ENCODE peak calls at places on chromosome 12, in eight cellular contexts. R, I, W, N, V, A, T and E are unnamed samples.

GRCh38 chr12:89179983-89180382 is 172.3 kb downstream of the DUSP6 start:
- DNase-seq in R (no peak), I (peak; percentile 35), W (no peak), N (no peak), V (no peak), A (no peak), T (no peak), E (peak; percentile 67)

GRCh38 chr12:128662106-128662505 is 161.7 kb downstream of the SLC15A4 start:
- DNase-seq in R (no peak), I (no peak), W (no peak), N (no peak), V (no peak), A (no peak), T (no peak), E (no peak)

GRCh38 chr12:93913845-93914244 is 234.5 kb upstream of the PLXNC1 start:
- DNase-seq in R (no peak), I (no peak), W (no peak), N (no peak), V (no peak), A (no peak), T (no peak), E (no peak)

GRCh38 chr12:65525501-65526141 is 247.1 kb downstream of the MSRB3 start:
- DNase-seq in R (no peak), I (no peak), W (no peak), N (no peak), V (no peak), A (no peak), T (no peak), E (no peak)

GRCh38 chr12:8032242-8033152 is at the start of gene FOXJ2:
- DNase-seq in R (peak; percentile 80), I (peak; percentile 85), W (peak; percentile 93), N (peak; percentile 92), V (peak; percentile 79), A (peak; percentile 77), T (peak; percentile 84), E (peak; percentile 85)

GRCh38 chr12:47236109-47236714 is 156.5 kb upstream of the AMIGO2 start:
- DNase-seq in R (no peak), I (no peak), W (no peak), N (no peak), V (no peak), A (no peak), T (no peak), E (no peak)

GRCh38 chr12:108730337-108731104 is 797 bp downstream of the CORO1C start:
- DNase-seq in R (peak; percentile 66), I (peak; percentile 76), W (peak; percentile 96), N (peak; percentile 86), V (peak; percentile 51), A (peak; percentile 30), T (peak; percentile 14), E (peak; percentile 88)

GRCh38 chr12:23008613-23009012 is 383.6 kb downstream of the ETNK1 start:
- DNase-seq in R (no peak), I (no peak), W (no peak), N (no peak), V (no peak), A (no peak), T (no peak), E (no peak)

GRCh38 chr12:57517187-57517586 is 3.1 kb downstream of the DDIT3 start:
- DNase-seq in R (no peak), I (no peak), W (no peak), N (no peak), V (no peak), A (no peak), T (no peak), E (no peak)

GRCh38 chr12:132534076-132534475 is 44.1 kb downstream of the FBRSL1 start:
- DNase-seq in R (no peak), I (no peak), W (no peak), N (no peak), V (no peak), A (no peak), T (no peak), E (no peak)

GRCh38 chr12:118536306-118536900 is 160.0 kb downstream of the SUDS3 start:
- DNase-seq in R (no peak), I (no peak), W (no peak), N (no peak), V (no peak), A (no peak), T (no peak), E (no peak)

GRCh38 chr12:93714382-93714781 is 37.2 kb downstream of the CRADD start:
- DNase-seq in R (no peak), I (peak; percentile 26), W (no peak), N (no peak), V (no peak), A (no peak), T (no peak), E (no peak)

GRCh38 chr12:98060421-98060820 is 455.0 kb upstream of the TMPO start:
- DNase-seq in R (no peak), I (no peak), W (no peak), N (no peak), V (no peak), A (no peak), T (no peak), E (no peak)
- H3K27ac ChIP-seq in R (no peak overlapping the region), I (no peak overlapping the region), W (no peak overlapping the region), N (no peak overlapping the region), V (no peak overlapping the region), A (no peak overlapping the region), T (no peak overlapping the region), E (no peak overlapping the region)

DNA sequence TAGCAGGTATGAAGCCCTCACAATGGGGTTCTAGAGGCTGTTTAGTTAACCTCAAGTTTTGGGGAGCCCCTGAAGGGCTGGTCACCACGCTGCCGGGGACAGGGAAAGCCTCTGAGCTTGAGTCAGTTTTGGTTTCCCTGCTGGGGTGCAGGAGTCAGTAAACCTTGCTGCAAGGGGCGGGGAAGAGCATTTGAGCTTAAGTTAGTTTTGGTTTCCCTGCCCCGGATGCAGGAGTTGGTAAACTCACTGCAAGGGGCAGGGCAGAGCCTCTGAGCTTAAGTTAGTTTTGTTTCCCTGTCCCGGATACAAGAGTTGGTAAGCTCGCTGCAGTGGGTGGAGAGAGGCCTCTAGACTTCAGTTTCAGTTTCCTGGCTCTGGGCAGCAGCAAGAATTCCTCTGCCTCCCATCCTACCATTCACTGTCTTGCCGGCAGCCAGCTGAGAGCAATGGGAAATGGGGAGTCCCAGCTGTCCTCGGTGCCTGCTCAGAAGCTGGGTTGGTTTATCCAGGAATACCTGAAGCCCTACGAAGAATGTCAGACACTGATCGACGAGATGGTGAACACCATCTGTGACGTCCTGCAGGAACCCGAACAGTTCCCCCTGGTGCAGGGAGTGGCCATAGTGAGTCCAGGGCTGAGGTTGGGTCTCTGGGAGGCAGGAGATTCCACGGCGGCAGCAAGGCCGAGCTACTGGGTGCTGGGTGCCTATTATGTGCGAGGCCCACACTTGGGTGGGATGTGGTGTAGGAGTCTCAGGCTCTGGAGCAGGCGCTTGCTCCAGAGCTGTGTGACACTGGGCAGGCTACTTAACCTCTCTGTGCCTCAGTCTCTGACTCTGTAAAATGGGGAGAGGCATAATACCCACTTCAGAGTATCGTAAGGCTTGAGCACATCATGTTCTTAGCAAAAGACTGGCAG is at the start of gene OAS2:
- DNase-seq in R (peak; percentile 93), I (peak; percentile 76), W (peak; percentile 66), N (peak; percentile 82), V (no peak), A (peak; percentile 80), T (peak; percentile 66), E (no peak)
- H3K27ac ChIP-seq in R (peak within 1 kb of the TSS; percentile 95), I (peak within 1 kb of the TSS; percentile 91), W (no peak within 1 kb of the TSS), N (peak within 1 kb of the TSS; percentile 29), V (peak within 1 kb of the TSS; percentile 8), A (peak within 1 kb of the TSS; percentile 72), T (peak within 1 kb of the TSS; percentile 90), E (peak within 1 kb of the TSS; percentile 73)

DNA sequence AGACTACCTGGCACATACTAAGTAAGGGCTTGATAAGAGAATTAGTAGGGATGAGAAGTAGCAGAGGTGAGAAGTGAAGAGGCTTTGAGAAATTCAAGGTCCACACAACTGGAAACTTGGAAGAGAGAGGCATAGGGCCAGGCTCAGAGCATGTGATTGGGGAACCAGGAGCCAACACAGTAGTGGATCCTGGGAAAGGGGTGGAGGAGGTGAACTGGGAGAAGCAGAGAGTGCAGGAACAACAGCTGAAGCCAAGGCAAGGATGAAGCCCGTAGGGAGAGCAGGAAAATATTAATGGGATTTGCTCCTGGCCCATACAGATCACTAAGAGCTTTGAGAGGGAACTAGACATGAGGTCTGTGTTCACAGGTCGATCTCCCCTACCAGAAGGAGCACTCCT is 1.4 kb upstream of the ITGB7 start:
- DNase-seq in R (no peak), I (no peak), W (no peak), N (peak; percentile 62), V (no peak), A (no peak), T (no peak), E (no peak)
- H3K27ac ChIP-seq in R (peak overlapping the region; percentile 87), I (no peak overlapping the region), W (no peak overlapping the region), N (no peak overlapping the region), V (no peak overlapping the region), A (no peak overlapping the region), T (peak overlapping the region; percentile 57), E (no peak overlapping the region)

GRCh38 chr12:71465794-71466193 is 26.2 kb downstream of the LGR5 start:
- DNase-seq in R (no peak), I (no peak), W (no peak), N (no peak), V (no peak), A (no peak), T (no peak), E (no peak)

GRCh38 chr12:71475280-71475679 is 35.7 kb downstream of the LGR5 start:
- DNase-seq in R (no peak), I (peak; percentile 37), W (no peak), N (peak; percentile 75), V (no peak), A (no peak), T (no peak), E (no peak)

GRCh38 chr12:71472441-71472911 is 32.9 kb downstream of the LGR5 start:
- DNase-seq in R (no peak), I (no peak), W (no peak), N (no peak), V (no peak), A (no peak), T (no peak), E (no peak)

GRCh38 chr12:71469235-71469873 is 29.8 kb downstream of the LGR5 start:
- DNase-seq in R (no peak), I (no peak), W (peak; percentile 80), N (no peak), V (no peak), A (no peak), T (no peak), E (no peak)
- H3K27ac ChIP-seq in R (no peak overlapping the region), I (no peak overlapping the region), W (no peak overlapping the region), N (no peak overlapping the region), V (no peak overlapping the region), A (no peak overlapping the region), T (no peak overlapping the region), E (no peak overlapping the region)

GRCh38 chr12:11183009-11183408 is 3.7 kb downstream of the TAS2R42 start:
- DNase-seq in R (no peak), I (no peak), W (no peak), N (no peak), V (no peak), A (no peak), T (no peak), E (no peak)
- H3K27ac ChIP-seq in R (no peak overlapping the region), I (no peak overlapping the region), W (no peak overlapping the region), N (no peak overlapping the region), V (no peak overlapping the region), A (no peak overlapping the region), T (no peak overlapping the region), E (no peak overlapping the region)

DNA sequence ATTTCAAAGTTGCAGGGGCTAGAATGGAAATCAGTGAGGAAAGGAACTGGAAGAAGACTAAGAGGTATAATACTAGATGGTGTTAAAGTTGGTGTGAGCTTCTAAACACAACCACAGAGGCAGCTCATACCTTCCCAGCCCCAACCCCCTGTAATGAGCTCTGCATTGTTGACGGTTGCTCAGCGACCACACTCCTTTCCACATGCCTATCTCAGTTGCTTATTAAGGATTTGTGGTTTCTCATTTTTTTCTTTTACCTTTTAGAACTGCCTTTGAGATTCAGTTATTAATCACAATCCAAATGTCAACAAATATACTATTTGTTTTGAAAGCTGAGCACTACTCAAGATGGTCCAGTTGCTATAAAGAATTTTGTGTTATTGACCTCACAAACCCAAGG is 62.1 kb upstream of the KIF21A start:
- DNase-seq in R (no peak), I (no peak), W (no peak), N (no peak), V (no peak), A (no peak), T (no peak), E (no peak)
- H3K27ac ChIP-seq in R (no peak overlapping the region), I (no peak overlapping the region), W (peak overlapping the region; percentile 79), N (no peak overlapping the region), V (no peak overlapping the region), A (no peak overlapping the region), T (no peak overlapping the region), E (no peak overlapping the region)